ENCODE peak calls at places on chromosome 14, in seven cellular contexts. J is effector memory CD8-positive, alpha-beta T cell; Y is activated naive CD8-positive, alpha-beta T cell treated with anti-CD3 and anti-CD28 coated beads, Interleukin-2, amount 50 U/mL, for 24 hours; Q is uterus; H is anterior cingulate cortex; X is M059J; M is tibial artery. P is an unnamed sample.

GRCh38 chr14:80395031-80395430 is 183.7 kb upstream of the DIO2 start:
- DNase-seq in J (no peak), Y (no peak), Q (no peak), H (no peak), X (no peak), M (no peak), P (no peak)

GRCh38 chr14:24260026-24260779 is 2.8 kb downstream of the TGM1 start:
- DNase-seq in J (no peak), Y (no peak), Q (no peak), H (no peak), X (no peak), M (no peak), P (no peak)

GRCh38 chr14:23633160-23633701 is 2.9 kb upstream of the DHRS2 start:
- DNase-seq in J (no peak), Y (no peak), Q (no peak), H (no peak), X (no peak), M (no peak), P (no peak)

GRCh38 chr14:91284791-91285548 is 40.5 kb upstream of the GPR68 start:
- DNase-seq in J (no peak), Y (no peak), Q (peak), H (no peak), X (peak), M (no peak), P (no peak)

GRCh38 chr14:46818147-46818546 is 166.6 kb upstream of the RPL10L start:
- DNase-seq in J (no peak), Y (no peak), Q (no peak), H (no peak), X (no peak), M (no peak), P (no peak)

GRCh38 chr14:105148604-105149145 is 19.9 kb downstream of the JAG2 start:
- DNase-seq in J (no peak), Y (no peak), Q (no peak), H (no peak), X (no peak), M (no peak), P (no peak)

GRCh38 chr14:58793096-58793740 is 155.5 kb downstream of the DACT1 start:
- DNase-seq in J (no peak), Y (no peak), Q (no peak), H (no peak), X (no peak), M (no peak), P (no peak)

GRCh38 chr14:95516554-95517209 is at the start of gene SYNE3:
- DNase-seq in J (peak), Y (peak), Q (no peak), H (no peak), X (no peak), M (peak), P (peak)

GRCh38 chr14:77409131-77409533 is 14.2 kb downstream of the NOXRED1 start:
- DNase-seq in J (no peak), Y (no peak), Q (no peak), H (no peak), X (peak), M (no peak), P (no peak)

GRCh38 chr14:92780444-92780843 is 13.7 kb upstream of the GOLGA5 start:
- DNase-seq in J (no peak), Y (no peak), Q (no peak), H (no peak), X (peak), M (no peak), P (peak)

GRCh38 chr14:103027451-103027850 is 29.9 kb downstream of the CDC42BPB start:
- DNase-seq in J (no peak), Y (no peak), Q (no peak), H (no peak), X (no peak), M (no peak), P (no peak)

GRCh38 chr14:59358774-59359173 is 106.4 kb downstream of the GPR135 start:
- DNase-seq in J (no peak), Y (no peak), Q (no peak), H (no peak), X (no peak), M (no peak), P (no peak)

GRCh38 chr14:40842816-40843215 is 763.9 kb upstream of the LRFN5 start:
- DNase-seq in J (no peak), Y (no peak), Q (no peak), H (no peak), X (no peak), M (no peak), P (no peak)

GRCh38 chr14:56703947-56704346 is 106.3 kb downstream of the OTX2 start:
- DNase-seq in J (no peak), Y (no peak), Q (no peak), H (no peak), X (no peak), M (no peak), P (no peak)

GRCh38 chr14:21048638-21049037 is 6.5 kb downstream of the RNASE7 start:
- DNase-seq in J (no peak), Y (no peak), Q (no peak), H (no peak), X (no peak), M (no peak), P (no peak)

GRCh38 chr14:22291406-22291805 is 297.6 kb downstream of the DAD1 start:
- DNase-seq in J (no peak), Y (no peak), Q (no peak), H (no peak), X (peak), M (no peak), P (no peak)

GRCh38 chr14:33165144-33165925 is 226.7 kb downstream of the NPAS3 start:
- DNase-seq in J (no peak), Y (no peak), Q (no peak), H (peak), X (peak), M (no peak), P (peak)

GRCh38 chr14:103562135-103562384 is 397 bp downstream of the BAG5 start:
- DNase-seq in J (no peak), Y (no peak), Q (peak), H (no peak), X (peak), M (no peak), P (peak)

GRCh38 chr14:45204241-45204640 is 48.8 kb downstream of the MIS18BP1 start:
- DNase-seq in J (no peak), Y (no peak), Q (no peak), H (no peak), X (no peak), M (no peak), P (no peak)

GRCh38 chr14:104302794-104303405 is 164.5 kb downstream of the KIF26A start:
- DNase-seq in J (no peak), Y (no peak), Q (no peak), H (no peak), X (no peak), M (no peak), P (no peak)

GRCh38 chr14:99377951-99378350 is 102.7 kb downstream of the SETD3 start:
- DNase-seq in J (no peak), Y (no peak), Q (no peak), H (no peak), X (no peak), M (no peak), P (no peak)

GRCh38 chr14:21088687-21089086 is 9.8 kb downstream of the ZNF219 start:
- DNase-seq in J (no peak), Y (no peak), Q (no peak), H (no peak), X (no peak), M (no peak), P (no peak)

GRCh38 chr14:104436047-104436531 is 143.5 kb upstream of the C14orf180 start:
- DNase-seq in J (no peak), Y (no peak), Q (no peak), H (no peak), X (peak), M (peak), P (peak)

GRCh38 chr14:104393199-104393897 is 186.2 kb upstream of the C14orf180 start:
- DNase-seq in J (no peak), Y (no peak), Q (peak), H (no peak), X (no peak), M (no peak), P (no peak)

GRCh38 chr14:85867450-85867849 is 337.5 kb downstream of the FLRT2 start:
- DNase-seq in J (no peak), Y (no peak), Q (no peak), H (no peak), X (no peak), M (no peak), P (no peak)

GRCh38 chr14:93113678-93114067 is 2.1 kb downstream of the ITPK1 start:
- DNase-seq in J (no peak), Y (no peak), Q (no peak), H (no peak), X (no peak), M (no peak), P (no peak)

GRCh38 chr14:81165188-81165587 is 55.6 kb downstream of the GTF2A1 start:
- DNase-seq in J (no peak), Y (no peak), Q (no peak), H (no peak), X (no peak), M (no peak), P (no peak)

GRCh38 chr14:50318031-50318626 is 6.0 kb downstream of the DMAC2L start:
- DNase-seq in J (no peak), Y (no peak), Q (no peak), H (no peak), X (peak), M (no peak), P (no peak)

P was measured in MG63.